ENCODE peak calls at places on chromosomes 5 and 9, in nine cellular contexts. V is brain microvascular endothelial cell; O is NCI-H1092; W is lower leg skin; S is stimulated activated CD8-positive, alpha-beta memory T cell treated with anti-CD3 and anti-CD28 coated beads, Interleukin-7, amount 100 ng/mL, for 1 hour; Q is C1 segment of cervical spinal cord; G is esophagus squamous epithelium; I is naive thymus-derived CD4-positive, alpha-beta T cell; R is NCI-H774. P is an unnamed sample.

GRCh38 chr5:100676807-100677631 is 141.8 kb downstream of the FAM174A start:
- DNase-seq in V (peak; percentile 31), O (peak; percentile 89), W (no peak), S (no peak), Q (no peak), G (no peak), I (no peak), R (peak; percentile 92), P (no peak)

GRCh38 chr9:128115187-128116103 is 12.1 kb downstream of the PTGES2 start:
- DNase-seq in V (no peak), O (no peak), W (no peak), S (no peak), Q (no peak), G (no peak), I (no peak), R (no peak), P (no peak)

GRCh38 chr9:127241354-127241753 is 23.2 kb upstream of the GARNL3 start:
- DNase-seq in V (no peak), O (no peak), W (no peak), S (no peak), Q (no peak), G (no peak), I (no peak), R (no peak), P (no peak)

GRCh38 chr9:91089405-91090131 is 272.1 kb downstream of the AUH start:
- DNase-seq in V (peak; percentile 48), O (no peak), W (no peak), S (no peak), Q (no peak), G (no peak), I (no peak), R (no peak), P (no peak)

GRCh38 chr9:109312783-109313182 is 8.1 kb downstream of the EPB41L4B start:
- DNase-seq in V (no peak), O (no peak), W (no peak), S (no peak), Q (no peak), G (no peak), I (no peak), R (no peak), P (no peak)

GRCh38 chr9:70303268-70303667 is 44.5 kb downstream of the SMC5 start:
- DNase-seq in V (no peak), O (no peak), W (no peak), S (no peak), Q (no peak), G (no peak), I (no peak), R (no peak), P (no peak)

GRCh38 chr5:2139478-2139877 is 256.8 kb upstream of the IRX4 start:
- DNase-seq in V (no peak), O (no peak), W (no peak), S (no peak), Q (no peak), G (no peak), I (no peak), R (no peak), P (no peak)

GRCh38 chr9:21056931-21057330 is 20.8 kb downstream of the IFNB1 start:
- DNase-seq in V (peak; percentile 9), O (no peak), W (no peak), S (no peak), Q (no peak), G (no peak), I (no peak), R (peak; percentile 11), P (no peak)

GRCh38 chr5:43702815-43703214 is 99.8 kb downstream of the NNT start:
- DNase-seq in V (no peak), O (peak; percentile 12), W (no peak), S (no peak), Q (no peak), G (no peak), I (no peak), R (peak; percentile 13), P (no peak)